ENCODE peak calls at places on chromosomes 3 and 15, in ten cellular contexts. G is H9, V is IMR-90, E is neuronal stem cell, H is endothelial cell of umbilical vein, U is colonic mucosa, C is mesendoderm, Q is neural progenitor cell, J is fibroblast of lung, Y is H1. W is an unnamed sample.

GRCh38 chr15:99106417-99107220 is 1.7 kb downstream of the SYNM start:
- DNase-seq in U (no peak), G (no peak), V (peak; percentile 98), H (peak; percentile 49), J (peak; percentile 98), E (no peak), C (no peak), Y (no peak), Q (no peak), W (no peak)

GRCh38 chr15:71725215-71725955 is 85.0 kb upstream of the NR2E3 start:
- DNase-seq in J (peak; percentile 68), C (no peak), G (no peak), H (peak; percentile 12), V (peak; percentile 80), U (no peak), Y (no peak), Q (no peak), E (no peak), W (no peak)

GRCh38 chr3:100993309-100993708 is at the start of gene ABI3BP:
- DNase-seq in E (no peak), J (peak; percentile 84), Q (peak; percentile 20), G (no peak), U (peak; percentile 67), C (peak; percentile 36), Y (no peak), V (peak; percentile 89), H (peak; percentile 91), W (no peak)

GRCh38 chr3:84877092-84877491 is 81.7 kb upstream of the CADM2 start:
- DNase-seq in E (no peak), H (no peak), C (peak; percentile 5), Q (no peak), U (no peak), G (no peak), V (no peak), J (no peak), Y (no peak), W (no peak)

GRCh38 chr3:60053518-60054265 is 1003.9 kb upstream of the CFAP20DC start:
- DNase-seq in G (no peak), E (no peak), V (peak; percentile 59), U (no peak), J (peak; percentile 56), C (peak; percentile 56), H (no peak), Q (no peak), Y (no peak), W (no peak)

GRCh38 chr15:77012868-77013267 is 17.9 kb downstream of the PSTPIP1 start:
- DNase-seq in U (no peak), H (no peak), J (no peak), E (no peak), Q (no peak), C (no peak), V (no peak), Y (no peak), G (no peak), W (no peak)

GRCh38 chr15:33086500-33087141 is 107.9 kb downstream of the FMN1 start:
- DNase-seq in H (peak; percentile 62), E (no peak), V (peak; percentile 87), C (peak; percentile 63), G (no peak), Y (no peak), U (no peak), Q (peak; percentile 59), J (peak; percentile 93), W (no peak)

GRCh38 chr3:149314807-149315578 is 18.4 kb downstream of the TM4SF18 start:
- DNase-seq in E (no peak), V (peak; percentile 82), G (no peak), U (no peak), Y (no peak), Q (no peak), C (no peak), H (peak; percentile 60), J (peak; percentile 74), W (no peak)

GRCh38 chr3:112894258-112894657 is 47.6 kb upstream of the CD200R1L start:
- DNase-seq in J (peak; percentile 2), G (peak; percentile 87), V (peak; percentile 63), E (no peak), H (no peak), C (peak; percentile 81), Y (peak; percentile 51), U (no peak), Q (peak; percentile 20), W (peak; percentile 42)

GRCh38 chr3:116848402-116848801 is 138.8 kb downstream of the TUSC7 start:
- DNase-seq in C (no peak), H (no peak), G (no peak), E (no peak), Q (no peak), U (no peak), J (no peak), Y (no peak), V (no peak), W (no peak)

GRCh38 chr15:72515591-72516389 is 41.7 kb downstream of the ARIH1 start:
- DNase-seq in Y (no peak), U (no peak), Q (no peak), G (no peak), V (peak; percentile 20), J (peak; percentile 58), E (no peak), C (no peak), H (no peak), W (no peak)

GRCh38 chr3:38205472-38205805 is 40.1 kb downstream of the OXSR1 start:
- DNase-seq in H (no peak), G (no peak), E (no peak), J (no peak), Y (no peak), Q (no peak), U (no peak), C (no peak), V (no peak), W (no peak)

GRCh38 chr15:64566102-64566501 is 105.7 kb downstream of the ZNF609 start:
- DNase-seq in G (no peak), Y (no peak), E (no peak), V (no peak), J (no peak), C (no peak), H (no peak), Q (no peak), U (no peak), W (no peak)

GRCh38 chr3:177554900-177555759 is 357.8 kb upstream of the TBL1XR1 start:
- DNase-seq in E (no peak), V (peak; percentile 64), G (no peak), H (no peak), U (peak; percentile 34), Y (no peak), Q (no peak), C (peak; percentile 68), J (peak; percentile 86), W (peak; percentile 57)

GRCh38 chr15:62545392-62546227 is 380.5 kb upstream of the C2CD4B start:
- DNase-seq in V (peak; percentile 42), H (no peak), G (no peak), Y (no peak), J (peak; percentile 47), Q (no peak), U (peak; percentile 59), C (no peak), E (no peak), W (no peak)

GRCh38 chr3:46978985-46979944 is at the start of gene NBEAL2:
- DNase-seq in J (peak; percentile 88), H (peak; percentile 92), C (peak; percentile 96), U (peak; percentile 98), Q (peak; percentile 95), G (peak; percentile 96), E (peak; percentile 84), V (peak; percentile 84), Y (peak; percentile 92), W (peak; percentile 85)
- H3K9ac ChIP-seq in J (peak within 1 kb of the TSS; percentile 59), H (peak within 1 kb of the TSS; percentile 70), C (peak within 1 kb of the TSS; percentile 77), U (peak within 1 kb of the TSS; percentile 96), Q (no peak within 1 kb of the TSS), G (peak within 1 kb of the TSS; percentile 88), E (peak within 1 kb of the TSS; percentile 91), V (peak within 1 kb of the TSS; percentile 73), Y (peak within 1 kb of the TSS; percentile 54), W (peak within 1 kb of the TSS; percentile 77)

DNA sequence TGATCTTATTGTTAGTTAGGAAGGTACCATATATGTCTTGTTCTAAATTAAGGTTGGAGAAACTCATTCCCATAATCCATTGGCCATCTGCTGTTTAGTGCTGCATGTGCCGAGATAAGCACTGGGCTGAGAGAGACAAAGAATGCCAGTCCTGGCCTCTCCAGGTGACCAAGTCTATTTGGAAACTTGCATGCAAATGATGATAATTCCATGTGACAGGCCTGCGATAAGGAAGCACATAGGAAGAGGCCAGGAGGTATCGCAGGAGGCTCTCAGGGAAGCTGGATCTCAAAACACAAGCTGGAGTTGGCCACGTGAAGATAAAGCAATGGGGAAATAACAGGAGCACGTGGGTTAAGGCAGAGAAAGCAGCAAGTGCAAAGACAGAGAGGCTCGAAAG is 39.7 kb downstream of the MYO5C start:
- DNase-seq in H (no peak), E (no peak), V (no peak), Y (no peak), G (no peak), J (no peak), U (no peak), Q (no peak), C (no peak), W (no peak)
- H3K9ac ChIP-seq in H (no peak overlapping the region), E (no peak overlapping the region), V (no peak overlapping the region), Y (no peak overlapping the region), G (no peak overlapping the region), J (no peak overlapping the region), U (no peak overlapping the region), Q (no peak overlapping the region), C (no peak overlapping the region), W (no peak overlapping the region)

GRCh38 chr3:187000711-187001151 is 70.4 kb downstream of the ST6GAL1 start:
- DNase-seq in C (no peak), G (no peak), V (no peak), E (no peak), U (no peak), Y (no peak), Q (no peak), H (no peak), J (no peak), W (no peak)
- H3K9ac ChIP-seq in C (no peak overlapping the region), G (no peak overlapping the region), V (no peak overlapping the region), E (peak overlapping the region; percentile 44), U (no peak overlapping the region), Y (no peak overlapping the region), Q (no peak overlapping the region), H (no peak overlapping the region), J (no peak overlapping the region), W (no peak overlapping the region)

GRCh38 chr3:161224786-161225185 is 3.7 kb downstream of the NMD3 start:
- DNase-seq in H (no peak), E (no peak), Q (no peak), J (no peak), G (no peak), C (no peak), V (no peak), Y (no peak), U (no peak), W (no peak)

GRCh38 chr3:161220850-161221753 is at the start of gene NMD3:
- DNase-seq in C (peak; percentile 97), Y (peak; percentile 98), H (peak; percentile 95), V (peak; percentile 92), Q (peak; percentile 96), U (peak; percentile 97), G (peak; percentile 94), J (peak; percentile 94), E (peak; percentile 93), W (peak; percentile 91)

GRCh38 chr3:161221881-161222600 is 930 bp downstream of the NMD3 start:
- DNase-seq in Y (no peak), V (peak; percentile 27), Q (no peak), G (no peak), E (no peak), J (peak; percentile 42), C (peak; percentile 17), H (peak; percentile 42), U (peak; percentile 33), W (no peak)

GRCh38 chr3:161219495-161219894 is 1.6 kb upstream of the NMD3 start:
- DNase-seq in J (no peak), V (no peak), G (no peak), U (no peak), H (no peak), E (no peak), Y (no peak), C (no peak), Q (no peak), W (no peak)

GRCh38 chr3:161222662-161223061 is 1.6 kb downstream of the NMD3 start:
- DNase-seq in Y (no peak), C (peak; percentile 16), U (no peak), H (peak; percentile 33), G (no peak), E (no peak), Q (no peak), V (peak; percentile 26), J (peak; percentile 17), W (no peak)
- H3K9ac ChIP-seq in Y (peak overlapping the region; percentile 53), C (peak overlapping the region; percentile 68), U (no peak overlapping the region), H (peak overlapping the region; percentile 99), G (no peak overlapping the region), E (no peak overlapping the region), Q (no peak overlapping the region), V (peak overlapping the region; percentile 95), J (no peak overlapping the region), W (peak overlapping the region; percentile 12)

W was measured in NT2/D1.